ENCODE peak calls at places on chromosomes 1 and 21, in eight cellular contexts. G, D, F, W, Y, N, E and I are unnamed samples.

GRCh38 chr1:10640079-10640578 is 156.3 kb downstream of the CASZ1 start:
- DNase-seq in G (no peak), D (no peak), F (no peak), W (no peak), Y (no peak), N (no peak), E (no peak), I (peak)

GRCh38 chr1:198295186-198295585 is 138.4 kb downstream of the NEK7 start:
- DNase-seq in G (no peak), D (no peak), F (peak), W (peak), Y (no peak), N (no peak), E (no peak), I (no peak)

GRCh38 chr1:11979453-11979817 is 809 bp upstream of the MFN2 start:
- DNase-seq in G (no peak), D (no peak), F (peak), W (no peak), Y (no peak), N (no peak), E (no peak), I (peak)

GRCh38 chr21:45376459-45377324 is 28.3 kb upstream of the COL18A1 start:
- DNase-seq in G (no peak), D (no peak), F (no peak), W (no peak), Y (peak), N (no peak), E (no peak), I (no peak)

GRCh38 chr21:34745557-34746255 is 76.9 kb downstream of the CLIC6 start:
- DNase-seq in G (peak), D (no peak), F (peak), W (peak), Y (peak), N (peak), E (no peak), I (peak)

GRCh38 chr1:32889731-32890278 is 3.5 kb downstream of the HPCA start:
- DNase-seq in G (no peak), D (no peak), F (no peak), W (no peak), Y (no peak), N (no peak), E (no peak), I (no peak)

GRCh38 chr1:177897601-177898376 is 72.1 kb downstream of the SEC16B start:
- DNase-seq in G (no peak), D (no peak), F (no peak), W (no peak), Y (no peak), N (no peak), E (no peak), I (no peak)

GRCh38 chr1:31231802-31232201 is 7.9 kb downstream of the NKAIN1 start:
- DNase-seq in G (no peak), D (no peak), F (no peak), W (no peak), Y (no peak), N (no peak), E (no peak), I (no peak)

GRCh38 chr1:46415514-46415913 is 21.4 kb downstream of the FAAH start:
- DNase-seq in G (no peak), D (no peak), F (no peak), W (no peak), Y (no peak), N (no peak), E (no peak), I (no peak)

GRCh38 chr1:43267291-43267805 is 2.4 kb upstream of the TMEM125 start:
- DNase-seq in G (peak), D (no peak), F (no peak), W (no peak), Y (no peak), N (no peak), E (no peak), I (peak)

GRCh38 chr1:41431490-41432350 is 52.8 kb downstream of the EDN2 start:
- DNase-seq in G (no peak), D (no peak), F (no peak), W (no peak), Y (peak), N (no peak), E (no peak), I (peak)

GRCh38 chr1:1164701-1165451 is 8.8 kb upstream of the TTLL10 start:
- DNase-seq in G (no peak), D (no peak), F (no peak), W (no peak), Y (no peak), N (no peak), E (no peak), I (no peak)

GRCh38 chr1:225813250-225813964 is 3.5 kb downstream of the EPHX1 start:
- DNase-seq in G (no peak), D (no peak), F (no peak), W (no peak), Y (peak), N (no peak), E (no peak), I (no peak)

GRCh38 chr21:37670883-37671282 is 245.4 kb downstream of the KCNJ6 start:
- DNase-seq in G (peak), D (no peak), F (no peak), W (no peak), Y (no peak), N (no peak), E (no peak), I (no peak)